ENCODE peak calls at places on chromosomes 12 and 14, in ten cellular contexts. J is A549, C is Peyer's patch, S is breast epithelium, G is prostate gland, Z is NB4, T is uterus, U is IMR-90, V is adrenal gland, O is transverse colon. Q is an unnamed sample.

GRCh38 chr14:35858521-35859209 is 32.5 kb downstream of the BRMS1L start:
- DNase-seq in J (no peak), C (no peak), S (no peak), G (no peak), Z (no peak), T (no peak), U (peak), V (no peak), O (no peak), Q (peak)

GRCh38 chr12:56029666-56030293 is 8.9 kb downstream of the IKZF4 start:
- DNase-seq in J (peak), C (no peak), S (no peak), G (peak), Z (peak), T (peak), U (peak), V (peak), O (peak), Q (peak)

GRCh38 chr12:50990147-50990727 is 35.9 kb downstream of the SLC11A2 start:
- DNase-seq in J (no peak), C (no peak), S (no peak), G (no peak), Z (no peak), T (no peak), U (no peak), V (no peak), O (no peak), Q (no peak)

GRCh38 chr12:106631150-106631549 is 48.3 kb downstream of the RFX4 start:
- DNase-seq in J (no peak), C (no peak), S (no peak), G (no peak), Z (no peak), T (no peak), U (no peak), V (no peak), O (no peak), Q (no peak)

GRCh38 chr12:105474672-105475071 is 144.2 kb downstream of the C12orf75 start:
- DNase-seq in J (no peak), C (no peak), S (no peak), G (no peak), Z (peak), T (no peak), U (peak), V (no peak), O (no peak), Q (peak)

GRCh38 chr14:104147346-104148125 is 9.1 kb downstream of the KIF26A start:
- DNase-seq in J (no peak), C (no peak), S (no peak), G (no peak), Z (no peak), T (no peak), U (no peak), V (no peak), O (no peak), Q (no peak)

GRCh38 chr12:44015333-44015941 is 179.6 kb downstream of the TMEM117 start:
- DNase-seq in J (peak), C (no peak), S (no peak), G (no peak), Z (peak), T (no peak), U (peak), V (no peak), O (no peak), Q (no peak)

GRCh38 chr14:102213470-102213869 is 73.8 kb downstream of the WDR20 start:
- DNase-seq in J (no peak), C (peak), S (no peak), G (no peak), Z (no peak), T (no peak), U (no peak), V (no peak), O (no peak), Q (no peak)

GRCh38 chr14:96624661-96625435 is 122.7 kb downstream of the PAPOLA start:
- DNase-seq in J (no peak), C (peak), S (no peak), G (no peak), Z (no peak), T (no peak), U (no peak), V (no peak), O (no peak), Q (no peak)

GRCh38 chr14:104111301-104112112 is 26.0 kb downstream of the ASPG start:
- DNase-seq in J (no peak), C (peak), S (peak), G (no peak), Z (no peak), T (no peak), U (no peak), V (no peak), O (peak), Q (no peak)

GRCh38 chr14:35140718-35141581 is 18.6 kb downstream of the PRORP start:
- DNase-seq in J (no peak), C (no peak), S (no peak), G (no peak), Z (peak), T (no peak), U (peak), V (no peak), O (no peak), Q (no peak)

GRCh38 chr14:89424241-89424640 is 7.2 kb upstream of the FOXN3 start:
- DNase-seq in J (no peak), C (no peak), S (no peak), G (no peak), Z (no peak), T (no peak), U (no peak), V (no peak), O (no peak), Q (no peak)

GRCh38 chr14:36423430-36423829 is 96.6 kb downstream of the NKX2-1 start:
- DNase-seq in J (no peak), C (no peak), S (no peak), G (no peak), Z (no peak), T (no peak), U (no peak), V (no peak), O (no peak), Q (no peak)

GRCh38 chr12:100612557-100612956 is 39.1 kb downstream of the GAS2L3 start:
- DNase-seq in J (no peak), C (peak), S (no peak), G (no peak), Z (no peak), T (no peak), U (no peak), V (no peak), O (peak), Q (no peak)

GRCh38 chr12:8637666-8638065 is 25.0 kb downstream of the MFAP5 start:
- DNase-seq in J (no peak), C (no peak), S (no peak), G (no peak), Z (no peak), T (no peak), U (no peak), V (no peak), O (no peak), Q (no peak)

GRCh38 chr12:114673169-114673833 is 10.7 kb downstream of the TBX3 start:
- DNase-seq in J (no peak), C (peak), S (no peak), G (peak), Z (no peak), T (peak), U (peak), V (peak), O (no peak), Q (no peak)

GRCh38 chr12:55250944-55251343 is 6.5 kb downstream of the OR6C74 start:
- DNase-seq in J (no peak), C (no peak), S (no peak), G (no peak), Z (no peak), T (no peak), U (no peak), V (no peak), O (no peak), Q (no peak)

GRCh38 chr12:41011939-41012338 is 176.2 kb upstream of the PDZRN4 start:
- DNase-seq in J (peak), C (no peak), S (no peak), G (no peak), Z (peak), T (no peak), U (no peak), V (no peak), O (no peak), Q (no peak)

GRCh38 chr12:46921048-46921753 is 95.4 kb upstream of the SLC38A4 start:
- DNase-seq in J (peak), C (no peak), S (no peak), G (no peak), Z (no peak), T (no peak), U (peak), V (no peak), O (no peak), Q (peak)

GRCh38 chr14:52853522-52853854 is 62.1 kb upstream of the GNPNAT1 start:
- DNase-seq in J (no peak), C (no peak), S (no peak), G (no peak), Z (no peak), T (no peak), U (no peak), V (no peak), O (no peak), Q (no peak)

GRCh38 chr14:75101491-75101890 is 25.4 kb downstream of the NEK9 start:
- DNase-seq in J (no peak), C (no peak), S (no peak), G (peak), Z (no peak), T (no peak), U (no peak), V (no peak), O (no peak), Q (no peak)

GRCh38 chr14:60178820-60179219 is 13.6 kb upstream of the DHRS7 start:
- DNase-seq in J (no peak), C (no peak), S (no peak), G (no peak), Z (no peak), T (no peak), U (no peak), V (no peak), O (no peak), Q (no peak)

GRCh38 chr12:108635201-108635996 is 1.7 kb upstream of the SELPLG start:
- DNase-seq in J (no peak), C (no peak), S (no peak), G (no peak), Z (peak), T (no peak), U (peak), V (no peak), O (peak), Q (no peak)

GRCh38 chr12:115942346-115942745 is 335.1 kb downstream of the MED13L start:
- DNase-seq in J (no peak), C (no peak), S (no peak), G (no peak), Z (no peak), T (no peak), U (no peak), V (no peak), O (no peak), Q (no peak)

GRCh38 chr12:119565404-119565803 is 28.2 kb upstream of the TMEM233 start:
- DNase-seq in J (no peak), C (no peak), S (no peak), G (no peak), Z (no peak), T (no peak), U (no peak), V (no peak), O (no peak), Q (no peak)

GRCh38 chr14:36555998-36556743 is 26.2 kb downstream of the NKX2-8 start:
- DNase-seq in J (no peak), C (no peak), S (no peak), G (no peak), Z (no peak), T (no peak), U (no peak), V (no peak), O (no peak), Q (no peak)

GRCh38 chr14:65312859-65313258 is 99.7 kb upstream of the FUT8 start:
- DNase-seq in J (no peak), C (no peak), S (no peak), G (no peak), Z (no peak), T (no peak), U (no peak), V (no peak), O (no peak), Q (no peak)

GRCh38 chr12:114167431-114167830 is 201.3 kb upstream of the RBM19 start:
- DNase-seq in J (no peak), C (no peak), S (no peak), G (no peak), Z (no peak), T (no peak), U (peak), V (no peak), O (no peak), Q (no peak)

GRCh38 chr12:49974231-49974675 is 1.5 kb downstream of the AQP6 start:
- DNase-seq in J (peak), C (peak), S (no peak), G (no peak), Z (peak), T (peak), U (peak), V (peak), O (peak), Q (no peak)

GRCh38 chr12:49892732-49893317 is 10.9 kb downstream of the FAIM2 start:
- DNase-seq in J (no peak), C (peak), S (no peak), G (no peak), Z (no peak), T (no peak), U (no peak), V (no peak), O (no peak), Q (no peak)

GRCh38 chr12:53994691-53995310 is 5.2 kb upstream of the HOXC9 start:
- DNase-seq in J (no peak), C (no peak), S (no peak), G (no peak), Z (peak), T (no peak), U (no peak), V (no peak), O (no peak), Q (no peak)

GRCh38 chr12:120394483-120395367 is 25.8 kb upstream of the MSI1 start:
- DNase-seq in J (no peak), C (peak), S (peak), G (peak), Z (no peak), T (no peak), U (no peak), V (no peak), O (peak), Q (no peak)

GRCh38 chr14:50230601-50231474 is 540 bp downstream of the SOS2 start:
- DNase-seq in J (peak), C (peak), S (peak), G (peak), Z (peak), T (peak), U (peak), V (peak), O (peak), Q (peak)

GRCh38 chr12:96103067-96103650 is 67.8 kb upstream of the LTA4H start:
- DNase-seq in J (no peak), C (no peak), S (no peak), G (no peak), Z (no peak), T (no peak), U (no peak), V (no peak), O (no peak), Q (no peak)

GRCh38 chr14:89131004-89131750 is 285.9 kb downstream of the FOXN3 start:
- DNase-seq in J (no peak), C (no peak), S (no peak), G (no peak), Z (no peak), T (no peak), U (no peak), V (no peak), O (no peak), Q (no peak)

GRCh38 chr12:126784328-126784921 is 1482.5 kb upstream of the TMEM132C start:
- DNase-seq in J (peak), C (no peak), S (no peak), G (no peak), Z (peak), T (no peak), U (no peak), V (peak), O (peak), Q (peak)

GRCh38 chr12:91055976-91056375 is 1.8 kb downstream of the KERA start:
- DNase-seq in J (no peak), C (no peak), S (no peak), G (no peak), Z (no peak), T (no peak), U (no peak), V (no peak), O (no peak), Q (no peak)

DNA sequence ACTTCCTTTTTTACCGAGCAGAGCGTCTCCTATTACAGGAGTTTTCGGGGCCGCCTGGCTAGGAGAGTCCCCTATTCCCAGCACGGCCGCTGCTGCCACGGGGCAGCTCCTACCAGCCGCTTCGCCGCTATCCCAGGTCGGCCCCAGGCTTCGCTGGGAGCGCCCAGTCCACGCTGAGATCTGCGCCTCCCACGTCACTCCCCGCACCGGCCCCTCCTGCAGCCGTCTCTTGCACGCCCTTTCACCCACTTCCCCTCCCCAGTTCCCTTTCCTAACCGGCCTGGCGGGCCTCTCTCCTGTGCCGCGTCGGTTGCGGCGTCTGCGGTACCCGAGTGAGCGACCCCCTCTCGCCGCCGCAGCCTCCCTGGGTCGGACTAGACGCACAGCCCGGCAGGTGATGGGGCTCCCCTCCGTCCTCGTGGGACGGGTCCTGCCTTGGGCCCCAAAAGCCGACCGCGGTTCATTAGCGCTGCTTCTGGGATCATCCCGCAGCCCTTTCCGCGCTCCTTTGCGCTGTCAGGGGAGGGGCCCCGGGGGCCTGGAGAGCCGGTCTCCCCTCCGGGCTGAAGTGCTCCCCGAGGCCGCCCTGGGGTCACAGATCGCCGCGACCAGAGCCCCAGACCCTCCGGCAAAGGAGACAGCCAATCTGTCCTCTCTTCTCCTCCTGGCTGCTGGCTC is 1318.4 kb downstream of the TMEM121 start:
- DNase-seq in J (peak), C (peak), S (no peak), G (peak), Z (peak), T (peak), U (no peak), V (peak), O (peak), Q (no peak)
- TF ChIP-seq POLR2A in J (peak), C (peak), S (no peak), G (peak), Z (peak), T (peak), U (no peak), V (no peak), O (peak), Q (no peak)

GRCh38 chr14:30799933-30800332 is 74.4 kb upstream of the COCH start:
- DNase-seq in J (no peak), C (no peak), S (no peak), G (no peak), Z (no peak), T (no peak), U (no peak), V (no peak), O (no peak), Q (no peak)
- TF ChIP-seq POLR2A in J (no peak), C (no peak), S (no peak), G (no peak), Z (no peak), T (no peak), U (no peak), V (no peak), O (no peak), Q (no peak)

GRCh38 chr14:24831677-24832076 is 197.7 kb upstream of the GZMB start:
- DNase-seq in J (no peak), C (no peak), S (no peak), G (no peak), Z (no peak), T (no peak), U (no peak), V (no peak), O (no peak), Q (no peak)
- TF ChIP-seq POLR2A in J (no peak), C (no peak), S (no peak), G (no peak), Z (no peak), T (no peak), U (no peak), V (no peak), O (no peak), Q (no peak)

DNA sequence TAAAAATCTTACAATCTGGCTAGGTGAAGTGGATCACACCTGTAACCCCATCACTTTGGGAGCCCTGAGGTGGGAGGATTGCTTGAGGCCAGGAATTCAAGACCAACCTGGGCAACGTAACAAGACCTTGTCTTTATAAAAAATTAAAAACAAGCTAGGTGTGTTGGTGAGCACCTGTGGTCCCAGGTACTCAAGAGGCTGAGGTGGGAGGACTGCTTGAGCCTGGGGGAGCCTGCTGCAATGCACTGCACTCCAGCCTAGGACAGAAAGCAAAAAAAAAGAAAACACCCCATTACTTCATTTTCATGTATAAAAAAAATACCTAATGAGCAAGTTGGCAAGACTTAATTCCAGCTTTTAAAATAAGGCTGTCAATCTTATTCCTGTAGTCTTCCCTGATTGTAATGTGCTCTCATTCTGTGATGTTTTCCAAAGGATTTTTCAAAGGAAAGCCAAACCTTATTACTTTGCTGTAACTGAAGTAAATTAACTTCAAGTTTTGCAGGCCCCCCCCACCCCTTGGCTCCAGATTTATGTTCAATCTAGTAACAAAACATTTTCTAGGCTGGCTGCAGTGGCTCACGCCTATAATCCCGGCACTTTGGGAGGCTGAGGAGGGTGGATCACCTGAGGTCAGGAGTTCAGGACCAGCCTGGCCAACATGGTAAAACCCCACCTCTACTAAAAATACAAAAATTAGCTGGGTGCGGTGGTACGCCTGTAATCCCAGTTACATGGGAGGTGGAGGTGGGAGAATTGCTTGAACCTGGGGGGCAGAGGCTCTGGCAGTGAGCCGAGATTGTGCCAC is 3.3 kb upstream of the ZCCHC8 start:
- DNase-seq in J (no peak), C (no peak), S (no peak), G (no peak), Z (no peak), T (no peak), U (no peak), V (no peak), O (no peak), Q (no peak)
- TF ChIP-seq POLR2A in J (no peak), C (no peak), S (no peak), G (no peak), Z (no peak), T (no peak), U (no peak), V (no peak), O (no peak), Q (no peak)